ENCODE peak calls at places on chromosomes 7 and 10, in six cellular contexts. L is lung, V is anterior cingulate cortex, X is A172, F is fibroblast of mammary gland, G is WTC11. J is an unnamed sample.

GRCh38 chr7:32680259-32681173 is 185.2 kb downstream of the AVL9 start:
- DNase-seq in V (no peak), F (peak), X (peak), G (peak), L (no peak), J (peak)

GRCh38 chr10:121788115-121788514 is 139.7 kb downstream of the ATE1 start:
- DNase-seq in G (no peak), L (no peak), X (no peak), F (no peak), V (no peak), J (no peak)

GRCh38 chr7:91398341-91398740 is 134.1 kb downstream of the FZD1 start:
- DNase-seq in F (no peak), V (no peak), G (no peak), L (no peak), X (no peak), J (no peak)

GRCh38 chr7:27581119-27581518 is 81.6 kb downstream of the HIBADH start:
- DNase-seq in G (no peak), L (no peak), X (no peak), V (no peak), F (no peak), J (no peak)

GRCh38 chr10:71266147-71266917 is 52.7 kb upstream of the SLC29A3 start:
- DNase-seq in V (no peak), L (peak), G (peak), X (peak), F (peak), J (no peak)

GRCh38 chr7:78095549-78095948 is 297.0 kb downstream of the PHTF2 start:
- DNase-seq in X (peak), G (no peak), L (no peak), V (no peak), F (peak), J (no peak)

GRCh38 chr7:7098280-7098818 is 84.0 kb upstream of the C1GALT1 start:
- DNase-seq in V (no peak), G (no peak), L (no peak), X (no peak), F (no peak), J (no peak)

GRCh38 chr7:106522691-106523090 is 138.3 kb downstream of the CCDC71L start:
- DNase-seq in V (no peak), F (no peak), X (no peak), G (no peak), L (no peak), J (no peak)

GRCh38 chr10:122494833-122495232 is 33.5 kb downstream of the HTRA1 start:
- DNase-seq in F (peak), L (no peak), X (peak), G (no peak), V (no peak), J (no peak)

GRCh38 chr7:97187067-97187466 is 69.6 kb downstream of the SDHAF3 start:
- DNase-seq in G (no peak), F (peak), L (no peak), X (peak), V (no peak), J (no peak)

GRCh38 chr10:72665925-72666324 is 26.0 kb upstream of the MCU start:
- DNase-seq in F (peak), V (no peak), L (no peak), X (peak), G (no peak), J (no peak)

GRCh38 chr10:103517234-103518085 is 24.0 kb downstream of the NEURL1 start:
- DNase-seq in F (no peak), X (no peak), V (no peak), L (no peak), G (no peak), J (no peak)

GRCh38 chr10:60536529-60537114 is 146.9 kb upstream of the ANK3 start:
- DNase-seq in F (peak), V (no peak), L (no peak), G (no peak), X (peak), J (no peak)

GRCh38 chr7:128791968-128792319 is at the start of gene CCDC136:
- DNase-seq in V (no peak), X (no peak), F (no peak), L (no peak), G (peak), J (no peak)

GRCh38 chr10:125911145-125911544 is 14.8 kb downstream of the FANK1 start:
- DNase-seq in G (no peak), V (no peak), F (no peak), L (no peak), X (no peak), J (no peak)

GRCh38 chr10:93436577-93436976 is 45.6 kb downstream of the MYOF start:
- DNase-seq in L (no peak), X (peak), V (no peak), F (peak), G (no peak), J (no peak)

GRCh38 chr10:126839094-126839761 is 66.0 kb upstream of the DOCK1 start:
- DNase-seq in L (peak), X (no peak), F (no peak), V (peak), G (peak), J (no peak)